ENCODE peak calls at places on chromosomes 4 and X, in eight cellular contexts. X is HFF-Myc, P is progenitor cell of endocrine pancreas, L is fibroblast of pulmonary artery, G is esophagus muscularis mucosa, N is neural crest cell, F is endothelial cell, U is AG04450. J is an unnamed sample.

GRCh38 chr4:185880571-185880970 is 68.6 kb upstream of the SORBS2 start:
- DNase-seq in G (no peak), F (no peak), U (no peak), P (no peak), L (no peak), N (no peak), X (no peak), J (no peak)

GRCh38 chr4:103915224-103915869 is 195.6 kb upstream of the TACR3 start:
- DNase-seq in N (no peak), U (no peak), F (no peak), G (no peak), X (no peak), L (peak), P (no peak), J (peak)

GRCh38 chrX:149032449-149032848 is 472.7 kb downstream of the IDS start:
- DNase-seq in P (no peak), F (no peak), U (no peak), N (no peak), L (no peak), G (no peak), X (no peak), J (no peak)

GRCh38 chr4:182143086-182143821 is 99.9 kb upstream of the TENM3 start:
- DNase-seq in N (peak), L (peak), U (no peak), F (peak), P (no peak), X (no peak), G (no peak), J (no peak)

GRCh38 chr4:56206258-56206657 is 181.0 kb downstream of the AASDH start:
- DNase-seq in L (no peak), P (no peak), N (no peak), F (no peak), G (peak), X (no peak), U (no peak), J (no peak)

GRCh38 chr4:39341075-39341725 is 25.0 kb downstream of the RFC1 start:
- DNase-seq in G (no peak), F (no peak), P (no peak), U (no peak), X (no peak), L (no peak), N (no peak), J (no peak)

GRCh38 chrX:130091976-130092522 is 18.2 kb downstream of the ELF4 start:
- DNase-seq in L (no peak), P (no peak), U (no peak), X (no peak), G (no peak), N (no peak), F (peak), J (peak)

GRCh38 chrX:149453030-149453429 is 52.1 kb downstream of the IDS start:
- DNase-seq in X (peak), F (no peak), G (no peak), L (peak), P (no peak), N (no peak), U (no peak), J (no peak)

GRCh38 chrX:109774706-109775105 is 41.6 kb upstream of the ACSL4 start:
- DNase-seq in U (peak), L (peak), N (no peak), P (no peak), F (no peak), G (no peak), X (peak), J (peak)

GRCh38 chrX:46580613-46581012 is 7.0 kb downstream of the CHST7 start:
- DNase-seq in P (no peak), L (no peak), G (no peak), U (no peak), F (no peak), N (no peak), X (no peak), J (no peak)

GRCh38 chr4:10619220-10619619 is 65.3 kb downstream of the CLNK start:
- DNase-seq in L (peak), U (no peak), F (no peak), P (no peak), N (no peak), G (no peak), X (peak), J (no peak)

GRCh38 chr4:141807073-141807472 is 170.7 kb downstream of the IL15 start:
- DNase-seq in G (no peak), L (peak), N (no peak), U (no peak), X (no peak), P (no peak), F (no peak), J (no peak)

GRCh38 chr4:77157859-77158486 is 966 bp downstream of the CCNG2 start:
- DNase-seq in G (peak), P (peak), L (peak), F (peak), N (peak), U (peak), X (no peak), J (peak)

GRCh38 chrX:150060406-150060805 is 122.1 kb upstream of the EOLA2 start:
- DNase-seq in N (no peak), P (no peak), X (no peak), L (no peak), U (no peak), F (no peak), G (no peak), J (no peak)

GRCh38 chrX:70454441-70455365 is 10.1 kb downstream of the DLG3 start:
- DNase-seq in P (peak), U (no peak), G (no peak), N (peak), L (peak), F (peak), X (no peak), J (peak)

GRCh38 chr4:83771113-83771705 is 235.3 kb downstream of the GPAT3 start:
- DNase-seq in N (peak), P (peak), U (peak), X (peak), L (peak), G (no peak), F (peak), J (peak)

GRCh38 chrX:37922926-37923325 is 75.6 kb upstream of the DYNLT3 start:
- DNase-seq in X (no peak), G (no peak), F (no peak), L (peak), P (no peak), N (no peak), U (no peak), J (no peak)

GRCh38 chr4:182143822-182144620 is 99.2 kb upstream of the TENM3 start:
- DNase-seq in U (peak), X (peak), F (peak), L (peak), G (no peak), P (peak), N (peak), J (no peak)

GRCh38 chrX:107656965-107657364 is 28.7 kb downstream of the PRPS1 start:
- DNase-seq in U (no peak), G (no peak), P (no peak), L (no peak), N (no peak), X (no peak), F (no peak), J (no peak)

GRCh38 chr4:59994118-59994517 is 1206.0 kb upstream of the ADGRL3 start:
- DNase-seq in P (no peak), F (no peak), L (no peak), G (no peak), N (no peak), U (no peak), X (no peak), J (no peak)
- TF ChIP-seq CTCF in P (peak), F (no peak), L (no peak), G (no peak), N (peak), U (no peak), X (no peak), J (no peak)

DNA sequence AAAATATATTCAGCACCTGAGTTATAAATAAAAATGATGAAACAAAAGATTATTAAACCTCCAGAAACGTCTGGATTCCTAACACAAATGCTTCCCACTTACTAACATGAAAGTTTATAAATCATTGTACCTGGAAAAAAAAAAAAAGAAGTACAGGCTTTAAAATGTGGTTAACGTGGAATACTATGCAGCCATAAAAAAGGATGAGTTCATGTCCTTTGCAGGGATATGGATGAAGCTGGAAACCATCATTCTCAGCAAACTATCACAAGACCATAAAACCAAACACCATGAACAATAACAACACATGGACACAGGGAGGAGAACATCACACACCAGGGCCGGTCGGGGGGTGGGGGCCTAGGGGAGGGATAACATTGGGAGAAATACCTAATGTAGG is 160.5 kb downstream of the ADAMTS3 start:
- DNase-seq in F (no peak), X (no peak), N (no peak), P (no peak), U (no peak), L (no peak), G (no peak), J (no peak)
- TF ChIP-seq CTCF in F (no peak), X (no peak), N (no peak), P (no peak), U (no peak), L (no peak), G (no peak), J (no peak)

DNA sequence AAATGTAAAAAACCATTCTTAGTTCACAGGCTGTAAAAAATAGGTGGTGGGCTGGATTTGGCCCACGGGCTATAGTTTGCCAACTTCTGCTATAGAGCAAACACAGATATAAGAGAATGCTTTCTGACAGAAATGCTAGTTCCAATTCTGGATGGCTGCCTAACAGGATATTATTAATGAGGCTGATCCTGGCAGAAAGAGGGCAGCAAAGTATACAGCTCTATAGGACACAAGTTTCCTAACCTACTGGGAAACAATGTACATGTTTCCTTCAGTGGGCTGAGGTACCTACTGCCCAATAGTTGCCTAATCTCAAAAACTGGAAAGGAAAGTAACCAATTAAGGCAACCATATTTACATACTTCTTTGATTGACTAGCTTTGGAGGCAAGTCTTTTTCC is 58.2 kb upstream of the UCP1 start:
- DNase-seq in U (no peak), X (no peak), L (peak), G (no peak), N (no peak), P (no peak), F (no peak), J (no peak)
- TF ChIP-seq CTCF in U (peak), X (no peak), L (peak), G (no peak), N (no peak), P (no peak), F (no peak), J (peak)

DNA sequence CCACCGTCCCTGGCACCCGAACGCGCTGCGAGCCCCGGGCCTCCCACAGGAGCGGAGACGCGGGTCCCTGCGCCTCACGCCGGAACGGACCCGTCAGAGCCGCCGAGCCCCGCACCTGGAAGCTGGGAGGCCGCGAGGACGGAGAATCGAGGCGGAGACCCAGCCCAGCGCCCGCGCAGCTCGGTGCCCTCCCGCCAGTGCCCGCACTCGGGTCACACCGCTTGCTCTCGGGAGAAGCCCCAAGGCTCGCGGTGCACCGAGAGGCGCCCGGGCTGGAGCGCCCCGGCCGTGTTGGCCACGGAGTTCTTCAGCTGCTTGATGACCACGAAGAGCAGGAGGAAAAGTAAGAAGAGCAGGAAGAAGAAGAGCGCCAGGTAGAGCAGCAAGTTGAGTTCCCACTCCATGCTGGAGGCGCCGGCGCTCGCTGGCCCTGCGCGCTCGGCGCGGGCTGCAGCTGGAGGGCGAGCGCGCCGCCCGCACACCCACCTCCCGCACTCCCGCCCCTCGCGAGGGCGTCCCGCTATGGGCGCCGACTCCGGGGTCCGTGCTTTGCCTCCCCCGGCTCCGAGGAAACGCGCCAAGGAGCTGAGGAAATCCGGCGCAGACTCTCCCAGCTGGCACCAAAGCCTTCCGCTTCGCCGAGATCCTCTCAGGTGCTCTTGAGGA is at the start of gene SMIM43:
- DNase-seq in U (no peak), P (peak), X (no peak), N (peak), L (peak), G (no peak), F (peak), J (no peak)
- TF ChIP-seq CTCF in U (no peak), P (no peak), X (no peak), N (no peak), L (no peak), G (no peak), F (no peak), J (no peak)

GRCh38 chrX:16671005-16671404 is 21.0 kb downstream of the S100G start:
- DNase-seq in L (peak), N (no peak), P (no peak), G (no peak), X (no peak), F (peak), U (no peak), J (peak)
- TF ChIP-seq CTCF in L (peak), N (peak), P (peak), G (no peak), X (no peak), F (no peak), U (peak), J (no peak)

GRCh38 chrX:31038585-31039326 is 33.1 kb downstream of the FTHL17 start:
- DNase-seq in X (peak), F (peak), L (peak), G (no peak), P (no peak), U (peak), N (peak), J (peak)
- TF ChIP-seq CTCF in X (peak), F (peak), L (peak), G (peak), P (peak), U (peak), N (peak), J (peak)

GRCh38 chr4:153207561-153207960 is 3.3 kb downstream of the TRIM2 start:
- DNase-seq in L (peak), P (no peak), X (no peak), G (no peak), U (no peak), N (peak), F (peak), J (no peak)
- TF ChIP-seq CTCF in L (peak), P (peak), X (peak), G (peak), U (peak), N (peak), F (peak), J (peak)

DNA sequence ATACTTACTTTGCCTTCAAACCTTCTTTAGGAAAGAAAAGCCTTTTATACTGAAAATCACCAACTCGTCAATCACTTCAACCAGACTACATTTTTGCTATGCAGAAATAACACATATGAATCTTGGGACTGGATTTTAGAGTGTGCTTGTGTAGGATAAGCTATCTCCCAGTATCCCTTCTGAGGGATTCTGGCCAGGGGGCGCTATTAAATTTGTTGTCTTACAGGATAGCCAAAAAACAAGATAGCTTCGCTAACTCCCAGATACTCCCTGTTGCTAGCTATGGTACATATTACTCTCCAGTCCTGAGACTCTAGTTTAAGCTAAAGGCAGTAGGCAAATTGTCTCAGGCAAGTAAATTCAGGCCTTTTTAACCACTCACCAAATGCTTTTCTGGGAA is 167.2 kb downstream of the LHFPL1 start:
- DNase-seq in N (no peak), F (no peak), X (no peak), U (no peak), L (no peak), G (no peak), P (no peak), J (no peak)
- TF ChIP-seq CTCF in N (no peak), F (no peak), X (no peak), U (peak), L (no peak), G (no peak), P (peak), J (no peak)

GRCh38 chr4:41360911-41361830 is 104.4 kb downstream of the UCHL1 start:
- DNase-seq in X (no peak), L (peak), N (peak), P (peak), G (no peak), U (no peak), F (peak), J (no peak)

GRCh38 chr4:41360214-41360910 is 103.6 kb downstream of the UCHL1 start:
- DNase-seq in F (peak), P (peak), G (no peak), L (peak), U (no peak), N (peak), X (no peak), J (no peak)

GRCh38 chr4:41359836-41360213 is 103.1 kb downstream of the UCHL1 start:
- DNase-seq in L (no peak), N (no peak), U (no peak), P (no peak), X (no peak), G (no peak), F (no peak), J (no peak)

GRCh38 chr4:41358626-41359025 is 101.9 kb downstream of the UCHL1 start:
- DNase-seq in L (no peak), N (no peak), U (no peak), P (no peak), F (no peak), X (no peak), G (no peak), J (no peak)

DNA sequence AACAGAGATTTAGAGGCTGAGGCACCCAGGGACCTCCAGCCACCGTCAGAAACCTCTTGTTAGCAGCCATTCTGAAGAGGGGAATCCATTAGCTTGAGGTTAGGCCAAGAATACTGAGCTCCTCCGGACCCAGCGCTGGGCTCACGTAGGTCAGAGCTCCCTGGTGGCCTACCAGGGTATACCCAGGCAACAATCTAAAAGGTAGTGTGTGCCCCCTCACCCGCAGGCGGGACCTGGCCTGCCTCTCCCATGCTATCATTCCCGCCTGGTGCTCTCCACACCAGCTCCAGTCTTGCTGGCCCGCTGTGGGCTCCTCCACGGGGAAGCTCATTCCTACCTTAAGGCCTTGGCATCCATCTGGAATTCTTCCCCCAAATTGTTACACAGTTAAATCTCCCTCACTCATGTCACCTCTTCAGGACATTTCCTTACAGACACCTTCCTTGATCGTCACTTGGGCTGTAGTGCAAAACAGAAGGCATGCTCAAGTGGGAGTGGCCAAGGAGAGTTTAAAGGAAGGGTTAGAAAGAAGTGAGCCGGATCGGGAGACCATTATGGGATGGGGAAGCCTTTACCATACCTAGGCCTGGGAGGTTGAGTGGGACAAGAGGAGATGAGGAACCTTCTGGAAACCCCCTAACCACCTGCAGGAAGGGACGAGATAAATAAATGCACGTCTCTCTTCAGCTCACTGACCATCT is 102.5 kb downstream of the UCHL1 start:
- DNase-seq in U (no peak), L (no peak), G (no peak), P (no peak), F (peak), N (no peak), X (no peak), J (no peak)
- TF ChIP-seq CTCF in U (no peak), L (no peak), G (no peak), P (peak), F (no peak), N (peak), X (no peak), J (no peak)

J was measured in GM10248.